ENCODE peak calls at places on chromosomes 12 and 14, in four cellular contexts. B is pancreas; U is CD8-positive, alpha-beta T cell; R is psoas muscle. Z is an unnamed sample.

GRCh38 chr14:68824517-68825347 is 31.9 kb upstream of the ZFP36L1 start:
- DNase-seq in U (no peak), R (peak; percentile 92), B (peak; percentile 95), Z (peak; percentile 33)

GRCh38 chr12:107402041-107403022 is 283.3 kb upstream of the PWP1 start:
- DNase-seq in U (peak; percentile 70), B (no peak), R (no peak), Z (peak; percentile 28)

GRCh38 chr12:81942588-81942987 is 183.4 kb upstream of the PPFIA2 start:
- DNase-seq in R (no peak), U (no peak), B (no peak), Z (no peak)

GRCh38 chr12:114403044-114403689 is 2.8 kb downstream of the TBX5 start:
- DNase-seq in U (no peak), R (no peak), B (no peak), Z (no peak)

GRCh38 chr12:113196996-113197395 is 11.5 kb downstream of the RITA1 start:
- DNase-seq in R (peak; percentile 73), B (no peak), U (peak; percentile 62), Z (peak; percentile 27)

GRCh38 chr14:51597511-51597920 is 54.2 kb upstream of the FRMD6 start:
- DNase-seq in U (no peak), B (no peak), R (no peak), Z (no peak)

GRCh38 chr12:131038159-131038558 is 84.5 kb downstream of the ADGRD1 start:
- DNase-seq in U (no peak), B (no peak), R (no peak), Z (no peak)

GRCh38 chr12:64674367-64674922 is 64.2 kb downstream of the RASSF3 start:
- DNase-seq in B (no peak), U (peak; percentile 86), R (no peak), Z (peak; percentile 46)

GRCh38 chr14:54420478-54421116 is 20.6 kb downstream of the CNIH1 start:
- DNase-seq in R (no peak), B (no peak), U (no peak), Z (no peak)

GRCh38 chr12:6627598-6627997 is 8.2 kb downstream of the LPAR5 start:
- DNase-seq in B (no peak), U (peak; percentile 62), R (no peak), Z (no peak)

GRCh38 chr12:19444097-19444496 is 4.8 kb downstream of the AEBP2 start:
- DNase-seq in B (no peak), U (peak; percentile 42), R (no peak), Z (no peak)

GRCh38 chr12:82686223-82687019 is at the start of gene TMTC2:
- DNase-seq in B (peak; percentile 95), R (peak; percentile 93), U (peak; percentile 90), Z (peak; percentile 86)

GRCh38 chr14:48874701-48875100 is 711.5 kb downstream of the RPS29 start:
- DNase-seq in B (no peak), R (no peak), U (no peak), Z (no peak)

GRCh38 chr12:46358791-46359666 is 13.5 kb downstream of the SLC38A2 start:
- DNase-seq in U (no peak), B (no peak), R (no peak), Z (no peak)

GRCh38 chr12:46359667-46360280 is 12.8 kb downstream of the SLC38A2 start:
- DNase-seq in R (no peak), U (no peak), B (no peak), Z (no peak)

GRCh38 chr12:46358325-46358700 is 14.3 kb downstream of the SLC38A2 start:
- DNase-seq in B (no peak), R (no peak), U (no peak), Z (no peak)

GRCh38 chr12:46356655-46357437 is 15.7 kb downstream of the SLC38A2 start:
- DNase-seq in U (no peak), R (no peak), B (no peak), Z (no peak)

GRCh38 chr12:46357438-46358324 is 14.9 kb downstream of the SLC38A2 start:
- DNase-seq in U (no peak), B (no peak), R (no peak), Z (no peak)
- H3K27ac ChIP-seq in U (no peak overlapping the region), B (no peak overlapping the region), R (peak overlapping the region; percentile 36), Z (no peak overlapping the region)

GRCh38 chr12:132953771-132954170 is 2.3 kb downstream of the ZNF605 start:
- DNase-seq in B (no peak), U (no peak), R (no peak), Z (no peak)
- H3K4me3 ChIP-seq in B (no peak overlapping the region), U (no peak overlapping the region), R (no peak overlapping the region), Z (no peak overlapping the region)

GRCh38 chr12:120265483-120266179 is at the start of gene PXN:
- DNase-seq in R (peak; percentile 95), B (peak; percentile 95), U (peak; percentile 97), Z (peak; percentile 91)
- H3K4me1 ChIP-seq in R (peaks cover 38% of the 10 kb centered on the region), B (peaks cover 14% of the 10 kb centered on the region), U (peaks cover 40% of the 10 kb centered on the region), Z (peaks cover 31% of the 10 kb centered on the region)

DNA sequence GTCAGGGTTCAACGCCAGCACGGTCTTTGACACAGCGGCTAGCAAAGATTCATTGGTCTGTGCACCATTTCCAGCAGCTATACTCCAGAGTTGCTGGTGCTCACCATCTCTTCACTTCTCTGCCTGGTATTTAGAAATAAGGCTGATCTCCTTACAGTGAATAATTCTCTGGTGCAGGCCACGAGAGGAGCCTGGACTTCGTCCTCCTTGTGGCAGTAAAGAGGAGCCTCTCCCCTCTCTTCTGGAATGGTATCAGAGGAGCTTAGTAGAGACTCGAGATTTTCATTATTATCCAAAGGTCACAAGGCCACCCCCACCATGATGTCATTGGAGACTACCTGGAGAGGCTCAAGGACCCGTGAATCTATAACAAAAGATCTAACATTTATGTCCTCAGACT is 30.8 kb upstream of the BCL2L14 start:
- DNase-seq in B (no peak), R (no peak), U (no peak), Z (no peak)
- H3K27ac ChIP-seq in B (no peak overlapping the region), R (no peak overlapping the region), U (no peak overlapping the region), Z (no peak overlapping the region)

GRCh38 chr14:100224229-100224628 is 14.7 kb upstream of the YY1 start:
- DNase-seq in U (no peak), R (no peak), B (no peak), Z (no peak)

GRCh38 chr14:100223332-100224171 is 15.4 kb upstream of the YY1 start:
- DNase-seq in B (no peak), R (no peak), U (no peak), Z (no peak)

GRCh38 chr14:100225169-100225568 is 13.8 kb upstream of the YY1 start:
- DNase-seq in B (no peak), R (no peak), U (no peak), Z (no peak)

GRCh38 chr14:100221419-100222218 is 17.3 kb upstream of the YY1 start:
- DNase-seq in B (no peak), U (peak; percentile 81), R (no peak), Z (peak; percentile 49)

DNA sequence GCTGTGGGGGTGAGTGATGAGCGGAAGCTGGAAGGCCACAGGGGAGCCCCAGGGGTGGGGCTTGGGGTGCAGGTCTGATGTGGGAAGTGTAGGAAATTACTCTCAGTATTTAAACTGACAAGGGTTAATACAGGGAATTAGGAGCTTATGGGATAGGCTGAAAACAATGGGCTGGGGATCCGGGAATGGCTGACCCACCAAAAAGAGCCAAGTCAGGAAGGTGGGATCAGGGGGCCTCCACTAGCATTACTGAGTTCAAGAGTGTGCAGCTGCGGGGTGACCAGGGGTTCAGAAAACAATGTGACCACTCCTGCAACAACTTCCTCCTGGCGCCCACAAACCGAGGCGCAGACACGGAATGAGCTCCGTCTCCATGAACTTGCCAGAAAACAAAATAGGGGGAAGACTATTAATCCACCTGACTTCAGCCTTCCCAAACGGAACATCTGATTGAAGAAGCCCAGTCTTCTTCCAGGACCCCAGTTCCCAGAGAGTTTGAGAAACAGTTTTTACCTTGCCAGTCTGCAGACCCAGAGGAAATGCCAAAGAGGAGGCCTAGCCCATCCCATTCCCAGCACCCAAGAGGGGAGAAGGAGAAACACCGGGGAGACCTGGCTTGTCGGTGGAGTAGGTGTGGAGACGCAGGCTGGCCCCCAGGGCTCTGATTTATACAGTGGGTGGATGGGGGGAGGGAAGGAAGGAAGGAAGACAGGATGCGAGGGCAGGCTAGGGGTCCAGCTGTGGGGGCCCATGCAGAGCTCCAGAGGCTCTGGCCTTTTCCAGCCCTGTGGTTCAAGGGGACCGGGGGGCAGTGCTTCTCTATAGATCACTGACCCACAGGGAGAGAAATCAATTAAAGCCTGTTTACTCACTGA is 16.5 kb upstream of the YY1 start:
- DNase-seq in R (no peak), U (no peak), B (no peak), Z (no peak)
- H3K4me3 ChIP-seq in R (peak overlapping the region; percentile 58), U (peak overlapping the region; percentile 95), B (no peak overlapping the region), Z (peak overlapping the region; percentile 67)

GRCh38 chr14:35342160-35343010 is 50.2 kb downstream of the PSMA6 start:
- DNase-seq in R (peak; percentile 92), U (no peak), B (no peak), Z (no peak)
- H3K4me1 ChIP-seq in R (peaks cover 28% of the 10 kb centered on the region), U (peaks cover 29% of the 10 kb centered on the region), B (peaks cover 21% of the 10 kb centered on the region), Z (no peaks in the 10 kb centered on the region)

DNA sequence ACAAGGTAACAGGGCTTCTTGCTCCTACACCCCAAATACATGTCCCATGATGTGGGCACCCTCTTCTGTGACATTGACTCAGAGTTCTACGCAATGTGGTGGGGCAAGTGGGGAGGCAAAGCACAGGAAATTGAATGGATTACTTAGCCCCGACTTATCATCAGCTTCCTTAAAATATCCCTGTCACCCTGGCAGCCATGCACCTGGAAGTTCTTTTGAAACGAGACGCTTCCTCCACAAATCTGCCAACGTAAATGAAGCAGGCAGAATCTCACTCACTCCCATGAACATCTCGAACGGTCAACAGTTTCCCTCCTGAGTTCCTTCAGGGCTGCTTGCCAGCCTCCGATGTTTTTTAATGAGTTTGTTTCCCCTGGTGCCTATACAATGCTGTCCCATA is 33.5 kb downstream of the RNFT2 start:
- DNase-seq in U (no peak), R (no peak), B (no peak), Z (no peak)
- H3K27ac ChIP-seq in U (no peak overlapping the region), R (no peak overlapping the region), B (no peak overlapping the region), Z (no peak overlapping the region)

Z was measured in effector memory CD4-positive, alpha-beta T cell.